ENCODE peak calls at places on chromosomes 5 and 9, in five cellular contexts. One of them, this sample, is unnamed.

GRCh38 chr5:39423331-39423751 is 1.4 kb downstream of the DAB2 start:
- DNase-seq in HepG2: no peak
- DNase-seq in SK-N-SH: no peak
- DNase-seq in K562: peak; percentile 57
- DNase-seq in GM12878: no peak
- DNase-seq in this sample: no peak

GRCh38 chr9:30575218-30575617 is 1809.2 kb upstream of the ACO1 start:
- DNase-seq in HepG2: no peak
- DNase-seq in SK-N-SH: no peak
- DNase-seq in K562: no peak
- DNase-seq in GM12878: no peak
- DNase-seq in this sample: no peak

GRCh38 chr9:120841930-120842684 is 615 bp downstream of the PSMD5 start:
- DNase-seq in HepG2: no peak
- DNase-seq in SK-N-SH: no peak
- DNase-seq in K562: peak; percentile 68
- DNase-seq in GM12878: no peak
- DNase-seq in this sample: no peak

GRCh38 chr5:76342474-76342873 is 60.6 kb upstream of the IQGAP2 start:
- DNase-seq in HepG2: no peak
- DNase-seq in SK-N-SH: no peak
- DNase-seq in K562: no peak
- DNase-seq in GM12878: no peak
- DNase-seq in this sample: no peak

GRCh38 chr9:131603199-131603598 is 57.9 kb downstream of the PRRT1B start:
- DNase-seq in HepG2: no peak
- DNase-seq in SK-N-SH: no peak
- DNase-seq in K562: no peak
- DNase-seq in GM12878: no peak
- DNase-seq in this sample: no peak

GRCh38 chr9:81363916-81364480 is 325.3 kb downstream of the TLE1 start:
- DNase-seq in HepG2: no peak
- DNase-seq in SK-N-SH: no peak
- DNase-seq in K562: no peak
- DNase-seq in GM12878: no peak
- DNase-seq in this sample: no peak

GRCh38 chr9:128729766-128730517 is 6.0 kb upstream of the ZDHHC12 start:
- DNase-seq in HepG2: no peak
- DNase-seq in SK-N-SH: peak; percentile 58
- DNase-seq in K562: no peak
- DNase-seq in GM12878: no peak
- DNase-seq in this sample: no peak

GRCh38 chr5:52010430-52010829 is 627.2 kb downstream of the ISL1 start:
- DNase-seq in HepG2: no peak
- DNase-seq in SK-N-SH: no peak
- DNase-seq in K562: no peak
- DNase-seq in GM12878: no peak
- DNase-seq in this sample: no peak

GRCh38 chr5:122942164-122942914 is 94.2 kb downstream of the PPIC start:
- DNase-seq in HepG2: no peak
- DNase-seq in SK-N-SH: no peak
- DNase-seq in K562: peak; percentile 81
- DNase-seq in GM12878: no peak
- DNase-seq in this sample: no peak

GRCh38 chr5:73911761-73912393 is 285.9 kb downstream of the ARHGEF28 start:
- DNase-seq in HepG2: no peak
- DNase-seq in SK-N-SH: no peak
- DNase-seq in K562: no peak
- DNase-seq in GM12878: no peak
- DNase-seq in this sample: no peak

GRCh38 chr9:124776952-124777645 is at the start of gene OLFML2A:
- DNase-seq in HepG2: no peak
- DNase-seq in SK-N-SH: peak; percentile 86
- DNase-seq in K562: no peak
- DNase-seq in GM12878: no peak
- DNase-seq in this sample: no peak

GRCh38 chr5:158770506-158770905 is 329.2 kb downstream of the EBF1 start:
- DNase-seq in HepG2: peak; percentile 2
- DNase-seq in SK-N-SH: no peak
- DNase-seq in K562: peak; percentile 16
- DNase-seq in GM12878: no peak
- DNase-seq in this sample: peak; percentile 6

GRCh38 chr5:32173394-32174010 is 617 bp downstream of the GOLPH3 start:
- DNase-seq in HepG2: peak; percentile 33
- DNase-seq in SK-N-SH: peak; percentile 67
- DNase-seq in K562: peak; percentile 71
- DNase-seq in GM12878: no peak
- DNase-seq in this sample: no peak

GRCh38 chr5:148147415-148147814 is 20.9 kb upstream of the SPINK14 start:
- DNase-seq in HepG2: peak; percentile 81
- DNase-seq in SK-N-SH: no peak
- DNase-seq in K562: no peak
- DNase-seq in GM12878: no peak
- DNase-seq in this sample: no peak

GRCh38 chr5:172188893-172189692 is 1.1 kb upstream of the STK10 start:
- DNase-seq in HepG2: no peak
- DNase-seq in SK-N-SH: no peak
- DNase-seq in K562: no peak
- DNase-seq in GM12878: no peak
- DNase-seq in this sample: no peak

GRCh38 chr5:122077451-122078115 is 476 bp downstream of the LOX start:
- DNase-seq in HepG2: peak; percentile 13
- DNase-seq in SK-N-SH: peak; percentile 73
- DNase-seq in K562: no peak
- DNase-seq in GM12878: no peak
- DNase-seq in this sample: no peak

GRCh38 chr5:43993634-43994395 is 390.8 kb downstream of the NNT start:
- DNase-seq in HepG2: peak; percentile 48
- DNase-seq in SK-N-SH: no peak
- DNase-seq in K562: no peak
- DNase-seq in GM12878: no peak
- DNase-seq in this sample: no peak

DNA sequence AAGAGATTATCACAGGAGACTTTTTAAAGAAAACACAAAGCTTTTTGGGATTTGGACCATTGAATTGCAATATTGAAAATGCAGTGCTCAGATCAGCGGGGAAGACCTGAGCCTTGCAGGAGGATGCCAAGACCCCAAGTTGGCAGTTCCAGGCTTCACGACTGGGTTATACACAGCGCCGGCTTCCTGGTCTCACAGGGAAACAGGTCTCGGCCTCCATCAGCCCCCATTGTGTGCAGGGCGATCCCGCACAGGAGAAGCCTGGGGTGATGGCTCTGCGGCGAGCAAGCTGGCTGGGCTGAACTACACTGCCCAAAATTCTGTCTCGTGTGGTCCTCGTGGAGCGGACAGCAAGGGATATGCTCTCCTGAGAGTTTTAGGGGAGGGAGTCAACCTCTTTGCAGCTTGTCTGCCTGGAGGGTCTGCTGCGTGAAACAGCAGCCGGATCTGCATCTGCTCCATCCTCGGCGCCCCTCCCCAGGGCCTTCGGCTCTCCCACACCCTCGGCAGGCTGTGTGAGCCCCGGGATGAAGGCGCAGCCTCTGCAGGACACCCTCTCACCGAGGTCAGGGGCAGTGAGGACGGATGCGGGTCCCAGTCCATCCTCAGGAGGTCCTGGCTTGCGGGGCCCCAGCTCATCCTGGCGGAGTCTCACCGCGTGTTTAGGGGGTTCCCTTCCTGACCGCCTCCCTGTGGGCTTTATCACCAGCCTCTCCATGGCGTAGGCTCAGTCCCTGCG is 60.6 kb downstream of the NSUN2 start:
- DNase-seq in HepG2: no peak
- DNase-seq in SK-N-SH: no peak
- DNase-seq in K562: no peak
- DNase-seq in GM12878: no peak
- DNase-seq in this sample: no peak
- H3K9ac ChIP-seq in HepG2: no peak overlapping the region
- H3K9ac ChIP-seq in SK-N-SH: no peak overlapping the region
- H3K9ac ChIP-seq in K562: no peak overlapping the region
- H3K9ac ChIP-seq in GM12878: no peak overlapping the region
- H3K9ac ChIP-seq in this sample: no peak overlapping the region

GRCh38 chr5:88860501-88860900 is 22.5 kb downstream of the MEF2C start:
- DNase-seq in HepG2: no peak
- DNase-seq in SK-N-SH: no peak
- DNase-seq in K562: no peak
- DNase-seq in GM12878: no peak
- DNase-seq in this sample: no peak
- H3K4me2 ChIP-seq in HepG2: no peak overlapping the region
- H3K4me2 ChIP-seq in SK-N-SH: no peak overlapping the region
- H3K4me2 ChIP-seq in K562: no peak overlapping the region
- H3K4me2 ChIP-seq in GM12878: no peak overlapping the region
- H3K4me2 ChIP-seq in this sample: no peak overlapping the region

DNA sequence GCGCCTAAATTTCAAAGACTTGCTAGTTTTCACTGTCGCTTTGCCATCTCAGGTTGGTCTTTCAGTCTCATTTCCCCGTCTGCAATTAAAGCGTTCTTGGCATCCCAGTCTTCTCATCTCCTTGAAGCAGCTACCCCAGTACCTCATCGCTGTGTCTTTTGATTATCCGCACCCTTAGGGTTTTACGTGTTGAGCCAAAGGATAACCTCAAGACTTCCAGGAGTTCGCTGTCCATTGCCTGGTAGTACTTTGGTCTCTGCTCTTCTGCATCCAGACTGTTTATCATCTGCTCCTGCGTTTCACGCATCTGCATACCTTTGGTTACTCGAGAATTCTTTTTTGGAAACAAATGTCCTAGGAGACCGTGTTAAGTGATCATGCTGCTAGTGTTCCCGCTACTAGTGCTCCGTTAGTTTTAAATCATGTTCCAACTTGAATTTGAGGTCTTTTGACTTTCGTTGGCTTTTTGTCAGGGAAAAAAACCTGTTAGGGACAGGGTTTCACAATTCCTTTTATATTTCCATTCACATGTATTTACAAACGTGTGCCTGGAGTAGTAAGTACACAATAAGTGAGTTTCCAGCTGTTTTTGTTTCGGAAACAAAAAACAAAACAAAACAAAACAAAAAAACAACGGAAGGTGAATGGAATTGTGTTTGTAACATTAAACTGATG is 877 bp downstream of the RABGAP1 start:
- DNase-seq in HepG2: peak; percentile 38
- DNase-seq in SK-N-SH: no peak
- DNase-seq in K562: peak; percentile 50
- DNase-seq in GM12878: no peak
- DNase-seq in this sample: no peak
- TF ChIP-seq ZBTB33 in HepG2: no peak
- TF ChIP-seq ZBTB33 in SK-N-SH: no peak
- TF ChIP-seq ZBTB33 in K562: no peak
- TF ChIP-seq ZBTB33 in GM12878: no peak
- TF ChIP-seq ZBTB33 in this sample: no peak

DNA sequence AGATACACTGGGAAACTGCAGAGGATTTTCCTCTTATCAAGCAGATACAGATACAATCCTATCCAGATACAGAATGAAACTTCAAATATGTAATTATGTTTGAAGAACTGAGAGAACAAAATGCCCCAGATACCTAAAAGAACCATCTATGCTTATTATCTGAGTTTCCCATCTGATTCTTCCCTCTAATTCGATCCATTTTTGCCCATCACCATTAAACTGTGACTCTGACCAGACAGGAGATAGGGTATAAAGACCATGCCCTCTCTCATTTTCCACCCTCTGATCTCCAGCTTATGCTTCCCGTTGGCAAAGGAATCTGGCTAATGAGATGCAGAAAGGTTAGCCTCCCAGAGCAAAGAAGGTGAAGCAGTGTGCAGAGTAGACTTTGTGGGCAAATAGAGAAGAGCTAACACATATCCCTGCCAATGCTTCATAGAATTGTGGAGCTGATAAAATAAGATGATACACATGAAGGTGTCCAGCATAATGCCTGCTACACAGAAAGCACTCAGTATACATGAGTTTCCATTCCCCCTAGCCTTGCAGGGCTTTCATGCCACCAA is 130.9 kb upstream of the TARS1 start:
- DNase-seq in HepG2: no peak
- DNase-seq in SK-N-SH: no peak
- DNase-seq in K562: no peak
- DNase-seq in GM12878: no peak
- DNase-seq in this sample: no peak
- H3K9ac ChIP-seq in HepG2: no peak overlapping the region
- H3K9ac ChIP-seq in SK-N-SH: peak overlapping the region; percentile 73
- H3K9ac ChIP-seq in K562: no peak overlapping the region
- H3K9ac ChIP-seq in GM12878: no peak overlapping the region
- H3K9ac ChIP-seq in this sample: no peak overlapping the region

DNA sequence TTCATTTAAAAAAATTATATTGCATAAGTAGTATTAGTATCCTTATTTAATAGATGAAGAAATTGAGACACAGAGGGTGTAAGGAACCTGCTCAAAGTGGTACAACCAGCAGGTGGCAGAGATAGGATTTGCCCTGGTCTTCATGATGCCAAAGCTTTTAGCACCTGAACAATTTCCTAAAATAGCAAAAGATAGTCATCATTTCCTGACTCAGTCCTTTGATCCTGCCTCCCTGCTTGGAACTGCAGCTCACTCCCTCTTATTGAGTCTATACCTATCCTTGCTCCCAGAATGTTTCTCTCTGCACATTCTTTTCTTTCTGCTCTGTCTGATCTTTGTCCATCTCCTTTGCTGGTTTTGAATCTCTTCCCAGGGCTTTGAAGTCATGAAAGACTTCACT is 155.8 kb downstream of the FRMD3 start:
- DNase-seq in HepG2: peak; percentile 18
- DNase-seq in SK-N-SH: no peak
- DNase-seq in K562: no peak
- DNase-seq in GM12878: no peak
- DNase-seq in this sample: no peak
- H3K4me2 ChIP-seq in HepG2: no peak overlapping the region
- H3K4me2 ChIP-seq in SK-N-SH: no peak overlapping the region
- H3K4me2 ChIP-seq in K562: no peak overlapping the region
- H3K4me2 ChIP-seq in GM12878: no peak overlapping the region
- H3K4me2 ChIP-seq in this sample: no peak overlapping the region

GRCh38 chr9:37324261-37324683 is 98.2 kb upstream of the GRHPR start:
- DNase-seq in HepG2: no peak
- DNase-seq in SK-N-SH: no peak
- DNase-seq in K562: no peak
- DNase-seq in GM12878: peak; percentile 43
- DNase-seq in this sample: no peak
- TF ChIP-seq ZBTB33 in HepG2: no peak
- TF ChIP-seq ZBTB33 in SK-N-SH: no peak
- TF ChIP-seq ZBTB33 in K562: peak; percentile 86
- TF ChIP-seq ZBTB33 in GM12878: peak; percentile 96
- TF ChIP-seq ZBTB33 in this sample: no peak

This sample was measured in HCT116.